ENCODE peak calls at places on chromosomes 6 and 20, in seven cellular contexts. F is HepG2, I is H1, T is GM12878, O is T47D, E is HCT116, M is K562. S is an unnamed sample.

GRCh38 chr6:53112404-53112803 is 36.2 kb downstream of the GCM1 start:
- DNase-seq in O (no peak), F (peak; percentile 85), M (no peak), E (no peak), I (no peak), T (no peak), S (no peak)

GRCh38 chr20:50446351-50447101 is 63.7 kb upstream of the PTPN1 start:
- DNase-seq in I (no peak), T (no peak), O (no peak), M (no peak), E (no peak), F (peak; percentile 61), S (no peak)

GRCh38 chr20:43726811-43727338 is at the start of gene GTSF1L:
- DNase-seq in E (no peak), F (no peak), M (no peak), T (no peak), O (no peak), I (no peak), S (no peak)

GRCh38 chr20:4109587-4109986 is 94.2 kb upstream of the RNF24 start:
- DNase-seq in T (no peak), E (no peak), M (no peak), I (no peak), F (no peak), O (no peak), S (no peak)

GRCh38 chr6:144778056-144778455 is 492.9 kb downstream of the UTRN start:
- DNase-seq in E (no peak), M (no peak), T (no peak), I (no peak), O (no peak), F (no peak), S (no peak)

GRCh38 chr6:69871107-69871506 is 4.8 kb downstream of the COL19A1 start:
- DNase-seq in I (no peak), O (no peak), E (no peak), M (no peak), T (no peak), F (no peak), S (no peak)

GRCh38 chr6:159075506-159076100 is 30.8 kb upstream of the TAGAP start:
- DNase-seq in T (no peak), E (no peak), I (no peak), O (no peak), M (no peak), F (no peak), S (no peak)

GRCh38 chr6:84651583-84651982 is 112.8 kb downstream of the TBX18 start:
- DNase-seq in F (no peak), O (no peak), T (no peak), M (no peak), I (no peak), E (no peak), S (no peak)

GRCh38 chr6:85186546-85187170 is 263.2 kb upstream of the NT5E start:
- DNase-seq in F (no peak), E (no peak), I (no peak), T (no peak), O (no peak), M (no peak), S (no peak)

GRCh38 chr6:163438940-163439335 is 24.4 kb downstream of the QKI start:
- DNase-seq in F (peak; percentile 49), M (peak; percentile 44), E (no peak), O (no peak), T (no peak), I (no peak), S (peak; percentile 48)

GRCh38 chr6:30640481-30640880 is 6.5 kb upstream of the C6orf136 start:
- DNase-seq in M (no peak), O (no peak), T (no peak), F (no peak), E (no peak), I (no peak), S (no peak)

GRCh38 chr6:160194808-160195207 is 63.8 kb downstream of the SLC22A2 start:
- DNase-seq in E (no peak), O (no peak), F (no peak), M (no peak), T (no peak), I (no peak), S (no peak)

GRCh38 chr6:52909131-52909530 is 367 bp downstream of the GSTA3 start:
- DNase-seq in E (no peak), T (no peak), I (no peak), M (no peak), F (no peak), O (no peak), S (no peak)

GRCh38 chr6:4581468-4582420 is 194.5 kb upstream of the CDYL start:
- DNase-seq in E (no peak), T (no peak), I (no peak), O (no peak), M (no peak), F (no peak), S (no peak)

GRCh38 chr20:35821807-35822242 is 50.0 kb downstream of the PHF20 start:
- DNase-seq in I (no peak), F (peak; percentile 23), T (no peak), M (no peak), E (no peak), O (no peak), S (no peak)

GRCh38 chr20:5719861-5720401 is 30.3 kb upstream of the SHLD1 start:
- DNase-seq in T (no peak), F (peak; percentile 54), I (no peak), M (peak; percentile 87), O (no peak), E (no peak), S (no peak)

GRCh38 chr20:17710379-17711305 is 10.9 kb downstream of the BANF2 start:
- DNase-seq in F (peak; percentile 92), I (no peak), E (no peak), M (no peak), O (no peak), T (no peak), S (no peak)

GRCh38 chr20:20212675-20213096 is 155.2 kb upstream of the INSM1 start:
- DNase-seq in O (no peak), I (no peak), T (no peak), M (no peak), E (no peak), F (no peak), S (no peak)

GRCh38 chr6:39849764-39850163 is 57.6 kb downstream of the DAAM2 start:
- DNase-seq in O (no peak), T (no peak), M (no peak), E (no peak), I (no peak), F (peak; percentile 39), S (no peak)

GRCh38 chr20:59994697-59995122 is 36.5 kb downstream of the CDH26 start:
- DNase-seq in E (peak; percentile 55), F (no peak), O (peak; percentile 30), T (no peak), I (peak; percentile 86), M (peak; percentile 38), S (no peak)

GRCh38 chr6:107843400-107843799 is 19.3 kb upstream of the SCML4 start:
- DNase-seq in O (no peak), M (no peak), F (no peak), T (no peak), E (no peak), I (peak; percentile 39), S (no peak)

GRCh38 chr20:24747881-24748595 is 201.0 kb upstream of the CST7 start:
- DNase-seq in O (no peak), M (no peak), F (no peak), E (no peak), I (no peak), T (no peak), S (no peak)

GRCh38 chr6:112841553-112842337 is 494.6 kb downstream of the RFPL4B start:
- DNase-seq in T (peak; percentile 9), F (no peak), O (no peak), I (no peak), M (no peak), E (no peak), S (no peak)

GRCh38 chr6:551829-552350 is 105.0 kb downstream of the HUS1B start:
- DNase-seq in T (no peak), O (no peak), E (no peak), F (no peak), M (no peak), I (no peak), S (no peak)

GRCh38 chr6:25750911-25751310 is 3.6 kb upstream of the SLC17A4 start:
- DNase-seq in I (no peak), T (no peak), M (no peak), O (no peak), E (no peak), F (no peak), S (no peak)

GRCh38 chr6:109308018-109308492 is 74.2 kb downstream of the CD164 start:
- DNase-seq in O (no peak), M (peak; percentile 79), E (no peak), F (peak; percentile 31), I (no peak), T (no peak), S (no peak)

GRCh38 chr20:433300-433975 is 25.3 kb downstream of the RBCK1 start:
- DNase-seq in T (peak; percentile 86), F (no peak), O (no peak), M (no peak), I (no peak), E (no peak), S (no peak)

DNA sequence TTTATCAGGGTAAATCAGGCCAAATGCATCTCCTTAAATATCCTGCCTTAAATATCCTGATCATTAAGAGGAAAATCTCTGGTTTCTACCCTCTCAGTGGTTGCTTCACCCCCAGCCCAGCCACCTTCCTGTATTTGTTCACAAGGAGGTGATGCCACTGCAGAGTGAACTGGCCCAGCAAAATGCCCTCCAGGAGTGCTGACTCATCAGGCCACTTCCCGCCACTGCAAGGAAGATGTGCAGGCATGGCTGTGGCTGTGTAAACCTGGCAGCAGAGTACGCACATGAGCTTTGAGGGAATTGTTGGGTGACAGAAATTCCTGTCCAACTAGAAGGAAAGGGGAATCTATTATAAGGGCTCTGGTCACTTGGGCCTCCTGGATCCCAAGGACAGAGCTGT is 13.8 kb downstream of the NQO2 start:
- DNase-seq in E (no peak), I (no peak), O (no peak), M (no peak), F (no peak), T (no peak), S (no peak)
- TF ChIP-seq JUND in E (no peak), I (no peak), O (no peak), M (no peak), F (no peak), T (no peak), S (no peak)

GRCh38 chr6:14851286-14851685 is 394.6 kb upstream of the JARID2 start:
- DNase-seq in O (no peak), E (no peak), I (no peak), F (no peak), M (no peak), T (no peak), S (no peak)
- TF ChIP-seq JUND in O (no peak), E (no peak), I (no peak), F (no peak), M (no peak), T (no peak), S (no peak)

GRCh38 chr6:71107935-71108420 is 151.1 kb upstream of the B3GAT2 start:
- DNase-seq in I (no peak), O (no peak), F (no peak), T (no peak), E (peak; percentile 3), M (no peak), S (no peak)
- TF ChIP-seq JUND in I (no peak), O (no peak), F (no peak), T (no peak), E (no peak), M (no peak), S (no peak)

DNA sequence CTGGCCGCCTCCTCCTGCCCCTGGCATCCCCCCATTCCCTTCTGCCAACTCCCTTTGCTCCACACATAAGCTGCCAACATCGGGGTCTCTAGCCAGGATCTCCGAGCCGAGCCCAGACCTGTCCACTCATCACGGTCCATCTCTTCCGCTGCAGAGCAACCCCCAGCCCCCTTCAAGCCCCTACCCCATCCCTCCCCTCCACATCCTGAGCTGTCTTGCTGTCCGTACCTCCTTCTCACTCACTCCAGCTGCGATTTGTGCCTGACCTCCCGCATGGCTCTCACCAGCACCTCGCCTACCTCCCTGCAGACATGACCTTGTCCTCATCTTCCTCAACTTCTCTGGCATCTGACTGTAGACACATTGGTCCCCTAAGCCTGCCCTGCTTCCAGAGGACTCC is 68.7 kb downstream of the SRC start:
- DNase-seq in M (no peak), T (no peak), F (no peak), O (no peak), I (no peak), E (no peak), S (no peak)
- TF ChIP-seq JUND in M (no peak), T (no peak), F (no peak), O (no peak), I (no peak), E (no peak), S (no peak)

S was measured in SK-N-SH.